ENCODE peak calls at places on chromosomes 6 and 20, in nine cellular contexts. One of them, this sample, is unnamed.

GRCh38 chr6:163132050-163132750 is 282.3 kb upstream of the QKI start:
- DNase-seq in GM20000: no peak
- DNase-seq in activated T-cell treated with anti-CD3 and anti-CD28 coated beads for 24 hours: no peak
- DNase-seq in NCI-H1694 treated with DMSO at 0.1 percent for 48 hours: no peak
- DNase-seq in SK-MEL-5: no peak
- DNase-seq in GM13976: no peak
- DNase-seq in EL: peak
- DNase-seq in GM12865: no peak
- DNase-seq in lung: no peak
- DNase-seq in this sample: no peak

GRCh38 chr20:61513124-61514017 is 261.3 kb downstream of the CDH4 start:
- DNase-seq in GM20000: no peak
- DNase-seq in activated T-cell treated with anti-CD3 and anti-CD28 coated beads for 24 hours: no peak
- DNase-seq in NCI-H1694 treated with DMSO at 0.1 percent for 48 hours: no peak
- DNase-seq in SK-MEL-5: no peak
- DNase-seq in GM13976: no peak
- DNase-seq in EL: no peak
- DNase-seq in GM12865: no peak
- DNase-seq in lung: no peak
- DNase-seq in this sample: no peak

GRCh38 chr20:33656010-33656782 is 5.9 kb upstream of the C20orf144 start:
- DNase-seq in GM20000: no peak
- DNase-seq in activated T-cell treated with anti-CD3 and anti-CD28 coated beads for 24 hours: no peak
- DNase-seq in NCI-H1694 treated with DMSO at 0.1 percent for 48 hours: no peak
- DNase-seq in SK-MEL-5: no peak
- DNase-seq in GM13976: no peak
- DNase-seq in EL: no peak
- DNase-seq in GM12865: no peak
- DNase-seq in lung: no peak
- DNase-seq in this sample: no peak

GRCh38 chr6:142874676-142875075 is 70.3 kb downstream of the HIVEP2 start:
- DNase-seq in GM20000: no peak
- DNase-seq in activated T-cell treated with anti-CD3 and anti-CD28 coated beads for 24 hours: no peak
- DNase-seq in NCI-H1694 treated with DMSO at 0.1 percent for 48 hours: no peak
- DNase-seq in SK-MEL-5: no peak
- DNase-seq in GM13976: no peak
- DNase-seq in EL: peak
- DNase-seq in GM12865: no peak
- DNase-seq in lung: no peak
- DNase-seq in this sample: no peak

GRCh38 chr6:71967436-71967835 is 81.1 kb downstream of the RIMS1 start:
- DNase-seq in GM20000: no peak
- DNase-seq in activated T-cell treated with anti-CD3 and anti-CD28 coated beads for 24 hours: no peak
- DNase-seq in NCI-H1694 treated with DMSO at 0.1 percent for 48 hours: no peak
- DNase-seq in SK-MEL-5: no peak
- DNase-seq in GM13976: no peak
- DNase-seq in EL: peak
- DNase-seq in GM12865: peak
- DNase-seq in lung: no peak
- DNase-seq in this sample: no peak

GRCh38 chr6:57207141-57207540 is 15.0 kb downstream of the RAB23 start:
- DNase-seq in GM20000: no peak
- DNase-seq in activated T-cell treated with anti-CD3 and anti-CD28 coated beads for 24 hours: no peak
- DNase-seq in NCI-H1694 treated with DMSO at 0.1 percent for 48 hours: no peak
- DNase-seq in SK-MEL-5: no peak
- DNase-seq in GM13976: no peak
- DNase-seq in EL: peak
- DNase-seq in GM12865: no peak
- DNase-seq in lung: no peak
- DNase-seq in this sample: no peak

GRCh38 chr6:112153926-112154621 is 66.7 kb downstream of the FAM229B start:
- DNase-seq in GM20000: no peak
- DNase-seq in activated T-cell treated with anti-CD3 and anti-CD28 coated beads for 24 hours: no peak
- DNase-seq in NCI-H1694 treated with DMSO at 0.1 percent for 48 hours: peak
- DNase-seq in SK-MEL-5: no peak
- DNase-seq in GM13976: no peak
- DNase-seq in EL: peak
- DNase-seq in GM12865: no peak
- DNase-seq in lung: no peak
- DNase-seq in this sample: no peak

GRCh38 chr20:5658897-5659296 is 91.3 kb upstream of the SHLD1 start:
- DNase-seq in GM20000: peak
- DNase-seq in activated T-cell treated with anti-CD3 and anti-CD28 coated beads for 24 hours: peak
- DNase-seq in NCI-H1694 treated with DMSO at 0.1 percent for 48 hours: peak
- DNase-seq in SK-MEL-5: peak
- DNase-seq in GM13976: peak
- DNase-seq in EL: peak
- DNase-seq in GM12865: peak
- DNase-seq in lung: peak
- DNase-seq in this sample: peak

GRCh38 chr6:3455490-3456394 is 1.1 kb downstream of the SLC22A23 start:
- DNase-seq in GM20000: peak
- DNase-seq in activated T-cell treated with anti-CD3 and anti-CD28 coated beads for 24 hours: no peak
- DNase-seq in NCI-H1694 treated with DMSO at 0.1 percent for 48 hours: no peak
- DNase-seq in SK-MEL-5: no peak
- DNase-seq in GM13976: peak
- DNase-seq in EL: no peak
- DNase-seq in GM12865: no peak
- DNase-seq in lung: no peak
- DNase-seq in this sample: peak

GRCh38 chr6:33692078-33692759 is 19.3 kb downstream of the UQCC2 start:
- DNase-seq in GM20000: no peak
- DNase-seq in activated T-cell treated with anti-CD3 and anti-CD28 coated beads for 24 hours: no peak
- DNase-seq in NCI-H1694 treated with DMSO at 0.1 percent for 48 hours: no peak
- DNase-seq in SK-MEL-5: no peak
- DNase-seq in GM13976: no peak
- DNase-seq in EL: peak
- DNase-seq in GM12865: no peak
- DNase-seq in lung: peak
- DNase-seq in this sample: no peak

GRCh38 chr6:142838821-142839685 is 105.9 kb downstream of the HIVEP2 start:
- DNase-seq in GM20000: no peak
- DNase-seq in activated T-cell treated with anti-CD3 and anti-CD28 coated beads for 24 hours: no peak
- DNase-seq in NCI-H1694 treated with DMSO at 0.1 percent for 48 hours: no peak
- DNase-seq in SK-MEL-5: no peak
- DNase-seq in GM13976: no peak
- DNase-seq in EL: peak
- DNase-seq in GM12865: peak
- DNase-seq in lung: no peak
- DNase-seq in this sample: no peak

GRCh38 chr6:30264731-30265130 is 51.5 kb upstream of the TRIM26 start:
- DNase-seq in GM20000: no peak
- DNase-seq in activated T-cell treated with anti-CD3 and anti-CD28 coated beads for 24 hours: no peak
- DNase-seq in NCI-H1694 treated with DMSO at 0.1 percent for 48 hours: no peak
- DNase-seq in SK-MEL-5: no peak
- DNase-seq in GM13976: no peak
- DNase-seq in EL: peak
- DNase-seq in GM12865: no peak
- DNase-seq in lung: no peak
- DNase-seq in this sample: no peak

GRCh38 chr6:46734867-46735719 is at the start of gene PLA2G7:
- DNase-seq in GM20000: peak
- DNase-seq in activated T-cell treated with anti-CD3 and anti-CD28 coated beads for 24 hours: no peak
- DNase-seq in NCI-H1694 treated with DMSO at 0.1 percent for 48 hours: no peak
- DNase-seq in SK-MEL-5: peak
- DNase-seq in GM13976: peak
- DNase-seq in EL: peak
- DNase-seq in GM12865: no peak
- DNase-seq in lung: no peak
- DNase-seq in this sample: no peak

GRCh38 chr6:70246118-70246517 is 56.8 kb downstream of the COL9A1 start:
- DNase-seq in GM20000: no peak
- DNase-seq in activated T-cell treated with anti-CD3 and anti-CD28 coated beads for 24 hours: no peak
- DNase-seq in NCI-H1694 treated with DMSO at 0.1 percent for 48 hours: no peak
- DNase-seq in SK-MEL-5: no peak
- DNase-seq in GM13976: no peak
- DNase-seq in EL: no peak
- DNase-seq in GM12865: no peak
- DNase-seq in lung: no peak
- DNase-seq in this sample: no peak

GRCh38 chr6:27894839-27895762 is 17.1 kb downstream of the OR2B2 start:
- DNase-seq in GM20000: peak
- DNase-seq in activated T-cell treated with anti-CD3 and anti-CD28 coated beads for 24 hours: peak
- DNase-seq in NCI-H1694 treated with DMSO at 0.1 percent for 48 hours: peak
- DNase-seq in SK-MEL-5: peak
- DNase-seq in GM13976: no peak
- DNase-seq in EL: peak
- DNase-seq in GM12865: peak
- DNase-seq in lung: peak
- DNase-seq in this sample: peak

GRCh38 chr6:35318200-35318844 is 20.7 kb downstream of the DEF6 start:
- DNase-seq in GM20000: no peak
- DNase-seq in activated T-cell treated with anti-CD3 and anti-CD28 coated beads for 24 hours: no peak
- DNase-seq in NCI-H1694 treated with DMSO at 0.1 percent for 48 hours: peak
- DNase-seq in SK-MEL-5: peak
- DNase-seq in GM13976: no peak
- DNase-seq in EL: peak
- DNase-seq in GM12865: no peak
- DNase-seq in lung: peak
- DNase-seq in this sample: peak

GRCh38 chr6:1593286-1593957 is 16.3 kb upstream of the FOXC1 start:
- DNase-seq in GM20000: no peak
- DNase-seq in activated T-cell treated with anti-CD3 and anti-CD28 coated beads for 24 hours: no peak
- DNase-seq in NCI-H1694 treated with DMSO at 0.1 percent for 48 hours: no peak
- DNase-seq in SK-MEL-5: no peak
- DNase-seq in GM13976: no peak
- DNase-seq in EL: no peak
- DNase-seq in GM12865: no peak
- DNase-seq in lung: no peak
- DNase-seq in this sample: no peak

GRCh38 chr6:101490857-101491256 is 97.3 kb downstream of the GRIK2 start:
- DNase-seq in GM20000: no peak
- DNase-seq in activated T-cell treated with anti-CD3 and anti-CD28 coated beads for 24 hours: no peak
- DNase-seq in NCI-H1694 treated with DMSO at 0.1 percent for 48 hours: no peak
- DNase-seq in SK-MEL-5: no peak
- DNase-seq in GM13976: no peak
- DNase-seq in EL: no peak
- DNase-seq in GM12865: no peak
- DNase-seq in lung: no peak
- DNase-seq in this sample: no peak

GRCh38 chr6:43778131-43778857 is 8.3 kb downstream of the VEGFA start:
- DNase-seq in GM20000: no peak
- DNase-seq in activated T-cell treated with anti-CD3 and anti-CD28 coated beads for 24 hours: no peak
- DNase-seq in NCI-H1694 treated with DMSO at 0.1 percent for 48 hours: no peak
- DNase-seq in SK-MEL-5: no peak
- DNase-seq in GM13976: no peak
- DNase-seq in EL: no peak
- DNase-seq in GM12865: no peak
- DNase-seq in lung: no peak
- DNase-seq in this sample: no peak

GRCh38 chr20:49385471-49385870 is 97.0 kb downstream of the KCNB1 start:
- DNase-seq in GM20000: peak
- DNase-seq in activated T-cell treated with anti-CD3 and anti-CD28 coated beads for 24 hours: no peak
- DNase-seq in NCI-H1694 treated with DMSO at 0.1 percent for 48 hours: no peak
- DNase-seq in SK-MEL-5: peak
- DNase-seq in GM13976: no peak
- DNase-seq in EL: peak
- DNase-seq in GM12865: peak
- DNase-seq in lung: no peak
- DNase-seq in this sample: no peak

This sample was measured in colonic mucosa.